ENCODE peak calls at places on chromosome 5, in eight cellular contexts. K, S, P, T, D, J, F and A are unnamed samples. For H3K9me3, the result is how much of the 10 kb centered on the place peaks cover.

GRCh38 chr5:114504560-114504959 is 142.7 kb downstream of the KCNN2 start:
- DNase-seq in K (no peak), S (no peak), P (no peak), T (no peak), D (no peak), J (no peak), F (no peak), A (no peak)

GRCh38 chr5:60293518-60293917 is 400.0 kb upstream of the PDE4D start:
- DNase-seq in K (no peak), S (no peak), P (no peak), T (no peak), D (no peak), J (no peak), F (no peak), A (no peak)

GRCh38 chr5:81748556-81748955 is 2.3 kb downstream of the SSBP2 start:
- DNase-seq in K (no peak), S (no peak), P (peak), T (no peak), D (no peak), J (no peak), F (no peak), A (no peak)

GRCh38 chr5:113487411-113487778 is 858 bp downstream of the MCC start:
- DNase-seq in K (no peak), S (no peak), P (peak), T (peak), D (no peak), J (no peak), F (peak), A (no peak)

GRCh38 chr5:172901012-172901780 is 58.0 kb upstream of the RPL26L1 start:
- DNase-seq in K (no peak), S (no peak), P (no peak), T (peak), D (no peak), J (no peak), F (peak), A (no peak)

GRCh38 chr5:161376034-161376433 is 170.5 kb downstream of the GABRB2 start:
- DNase-seq in K (no peak), S (no peak), P (no peak), T (no peak), D (no peak), J (no peak), F (no peak), A (no peak)

GRCh38 chr5:77175235-77175634 is 35.2 kb upstream of the PDE8B start:
- DNase-seq in K (no peak), S (no peak), P (no peak), T (no peak), D (no peak), J (no peak), F (no peak), A (no peak)

GRCh38 chr5:170986598-170986997 is 124.8 kb downstream of the RANBP17 start:
- DNase-seq in K (peak), S (peak), P (no peak), T (no peak), D (no peak), J (peak), F (peak), A (no peak)

GRCh38 chr5:172642511-172642910 is 1.4 kb downstream of the NEURL1B start:
- DNase-seq in K (no peak), S (no peak), P (no peak), T (no peak), D (no peak), J (no peak), F (peak), A (no peak)

GRCh38 chr5:14450055-14450524 is 131.5 kb upstream of the OTULINL start:
- DNase-seq in K (peak), S (no peak), P (no peak), T (peak), D (no peak), J (peak), F (peak), A (no peak)

GRCh38 chr5:131677115-131677514 is 42.1 kb upstream of the RAPGEF6 start:
- DNase-seq in K (no peak), S (no peak), P (no peak), T (no peak), D (no peak), J (no peak), F (no peak), A (no peak)

GRCh38 chr5:67842806-67843205 is 372.8 kb upstream of the PIK3R1 start:
- DNase-seq in K (no peak), S (no peak), P (no peak), T (no peak), D (peak), J (no peak), F (no peak), A (no peak)

GRCh38 chr5:143108498-143109128 is 294.9 kb downstream of the NR3C1 start:
- DNase-seq in K (peak), S (no peak), P (peak), T (no peak), D (no peak), J (no peak), F (no peak), A (no peak)

GRCh38 chr5:113202904-113203716 is 226.5 kb downstream of the DCP2 start:
- DNase-seq in K (peak), S (no peak), P (no peak), T (no peak), D (peak), J (no peak), F (peak), A (no peak)

GRCh38 chr5:36657563-36657995 is 51.2 kb downstream of the SLC1A3 start:
- DNase-seq in K (peak), S (no peak), P (peak), T (no peak), D (no peak), J (no peak), F (peak), A (no peak)

GRCh38 chr5:15304914-15305834 is 194.8 kb upstream of the FBXL7 start:
- DNase-seq in K (no peak), S (no peak), P (no peak), T (no peak), D (no peak), J (no peak), F (no peak), A (no peak)

GRCh38 chr5:79846198-79846521 is 144.9 kb downstream of the MTX3 start:
- DNase-seq in K (no peak), S (no peak), P (no peak), T (no peak), D (no peak), J (no peak), F (no peak), A (no peak)

GRCh38 chr5:67648201-67648671 is 451.6 kb upstream of the CD180 start:
- DNase-seq in K (no peak), S (no peak), P (peak), T (peak), D (no peak), J (no peak), F (no peak), A (no peak)

GRCh38 chr5:74653991-74654390 is 13.5 kb upstream of the ENC1 start:
- DNase-seq in K (no peak), S (no peak), P (no peak), T (no peak), D (no peak), J (no peak), F (no peak), A (no peak)

GRCh38 chr5:92309336-92309991 is 926.3 kb upstream of the ARRDC3 start:
- DNase-seq in K (peak), S (peak), P (peak), T (no peak), D (no peak), J (no peak), F (peak), A (no peak)

GRCh38 chr5:57349214-57349613 is 133.4 kb downstream of the ACTBL2 start:
- DNase-seq in K (no peak), S (peak), P (no peak), T (no peak), D (no peak), J (no peak), F (no peak), A (no peak)

GRCh38 chr5:82351754-82352145 is 73.6 kb upstream of the RPS23 start:
- DNase-seq in K (peak), S (peak), P (peak), T (no peak), D (no peak), J (peak), F (peak), A (no peak)

GRCh38 chr5:31104775-31105174 is 88.7 kb upstream of the CDH6 start:
- DNase-seq in K (no peak), S (no peak), P (no peak), T (no peak), D (no peak), J (no peak), F (no peak), A (no peak)

GRCh38 chr5:16456103-16456832 is 9.3 kb downstream of the ZNF622 start:
- DNase-seq in K (peak), S (peak), P (peak), T (no peak), D (peak), J (peak), F (peak), A (no peak)

GRCh38 chr5:160486573-160486972 is 64.9 kb downstream of the PTTG1 start:
- DNase-seq in K (peak), S (no peak), P (no peak), T (no peak), D (no peak), J (peak), F (no peak), A (no peak)

GRCh38 chr5:171984748-171985419 is 21.6 kb downstream of the FBXW11 start:
- DNase-seq in K (no peak), S (no peak), P (peak), T (no peak), D (no peak), J (peak), F (peak), A (no peak)

DNA sequence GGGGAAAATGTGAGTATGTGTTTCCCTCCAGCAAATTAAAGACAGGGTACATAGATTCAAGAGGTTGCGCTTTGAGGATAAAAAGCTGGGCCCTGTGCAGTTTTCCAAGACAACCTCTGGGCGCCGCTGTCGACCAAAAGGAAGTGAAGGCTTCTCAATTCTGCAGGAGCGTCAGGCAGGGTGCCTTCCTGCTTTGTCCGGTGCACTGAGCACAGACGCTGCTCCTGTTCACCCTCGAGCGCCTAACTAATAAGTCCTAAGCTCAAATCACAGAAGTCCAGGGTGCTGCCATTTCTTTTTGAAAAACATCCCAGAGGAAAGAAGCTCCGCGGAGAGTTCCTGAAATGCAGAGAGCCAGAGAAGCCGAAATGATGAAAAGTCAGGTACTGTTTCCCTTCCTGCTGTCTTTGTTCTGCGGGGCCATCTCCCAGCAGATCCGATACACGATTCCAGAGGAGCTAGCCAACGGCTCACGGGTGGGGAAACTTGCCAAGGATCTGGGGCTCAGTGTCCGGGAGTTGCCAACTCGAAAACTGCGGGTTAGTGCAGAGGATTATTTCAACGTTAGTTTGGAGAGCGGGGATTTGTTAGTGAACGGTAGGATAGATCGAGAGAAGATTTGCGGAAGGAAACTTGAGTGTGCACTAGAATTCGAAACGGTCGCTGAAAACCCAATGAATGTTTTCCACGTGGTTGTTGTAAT is at the start of gene PCDHGB1:
- DNase-seq in K (peak), S (peak), P (peak), T (peak), D (peak), J (peak), F (peak), A (no peak)
- H3K9me3 ChIP-seq in K (under half), S (under half), P (under half), T (under half), D (half or more), J (under half), F (under half), A (under half)

DNA sequence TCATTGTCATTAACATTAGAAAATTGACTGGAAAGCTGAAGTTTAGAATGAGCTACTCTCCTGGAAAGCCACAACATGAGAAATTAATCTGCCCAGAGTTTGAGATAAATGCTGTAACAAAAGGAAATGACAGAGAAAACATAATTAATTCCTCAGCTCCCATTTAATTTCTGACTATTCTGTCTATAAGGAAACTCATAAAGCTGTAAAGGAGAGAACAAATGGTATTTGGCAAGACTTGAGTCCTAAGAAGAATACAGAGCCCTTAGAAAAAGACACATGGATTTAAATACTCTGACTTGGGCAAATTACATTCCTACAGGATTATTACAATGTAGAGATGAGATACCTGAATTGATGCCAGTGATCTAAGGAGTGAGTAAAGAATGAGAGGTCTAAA is 624.6 kb upstream of the CHD1 start:
- DNase-seq in K (no peak), S (no peak), P (no peak), T (no peak), D (no peak), J (no peak), F (no peak), A (no peak)
- H3K9me3 ChIP-seq in K (under half), S (under half), P (under half), T (under half), D (under half), J (under half), F (under half), A (under half)

DNA sequence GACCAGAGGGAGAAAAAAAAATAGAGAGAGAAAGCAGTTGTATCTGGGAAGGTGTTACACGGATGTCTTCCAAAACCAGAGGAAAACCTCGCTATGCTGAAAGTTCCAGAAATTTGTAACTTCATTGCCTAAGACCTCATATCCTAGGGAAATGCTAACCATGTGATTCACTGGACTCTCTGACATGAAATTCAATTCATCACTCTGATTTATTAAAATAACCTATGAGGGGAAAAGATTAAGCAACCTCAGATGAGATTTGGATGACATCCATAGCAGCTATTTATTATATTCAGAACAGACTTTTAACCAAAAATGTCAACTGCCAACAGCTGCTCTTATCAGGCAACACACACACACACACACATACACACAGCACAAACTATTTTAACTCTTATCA is 1006.4 kb upstream of the CTNND2 start:
- DNase-seq in K (no peak), S (no peak), P (no peak), T (no peak), D (no peak), J (no peak), F (no peak), A (no peak)
- H3K9me3 ChIP-seq in K (under half), S (under half), P (under half), T (under half), D (under half), J (under half), F (under half), A (under half)

GRCh38 chr5:1044117-1044516 is 35.5 kb downstream of the NKD2 start:
- DNase-seq in K (no peak), S (no peak), P (no peak), T (peak), D (no peak), J (no peak), F (no peak), A (no peak)

GRCh38 chr5:1045960-1046560 is 37.5 kb downstream of the NKD2 start:
- DNase-seq in K (no peak), S (no peak), P (no peak), T (peak), D (no peak), J (no peak), F (no peak), A (no peak)

GRCh38 chr5:1042626-1043025 is 34.0 kb downstream of the NKD2 start:
- DNase-seq in K (no peak), S (no peak), P (no peak), T (peak), D (no peak), J (no peak), F (no peak), A (no peak)

GRCh38 chr5:1041225-1042186 is 32.9 kb downstream of the NKD2 start:
- DNase-seq in K (no peak), S (no peak), P (no peak), T (peak), D (no peak), J (no peak), F (no peak), A (no peak)

GRCh38 chr5:1043327-1043726 is 34.7 kb downstream of the NKD2 start:
- DNase-seq in K (no peak), S (no peak), P (no peak), T (peak), D (no peak), J (no peak), F (no peak), A (no peak)
- H3K9me3 ChIP-seq in K (under half), S (under half), P (under half), T (under half), D (under half), J (under half), F (under half), A (under half)

GRCh38 chr5:169398515-169398914 is 97.6 kb upstream of the SLIT3 start:
- DNase-seq in K (no peak), S (no peak), P (no peak), T (no peak), D (no peak), J (no peak), F (no peak), A (no peak)
- H3K9me3 ChIP-seq in K (under half), S (under half), P (under half), T (under half), D (under half), J (under half), F (under half), A (under half)